ENCODE peak calls at places on chromosomes 3 and 15, in six cellular contexts. One of them, this sample, is unnamed.

GRCh38 chr3:129315386-129315991 is 36.8 kb downstream of the HMCES start:
- DNase-seq in cerebellar cortex: no peak
- DNase-seq in T-helper 2 cell: peak
- DNase-seq in KBM-7: peak
- DNase-seq in fibroblast of the aortic adventitia: peak
- DNase-seq in amygdala: peak
- DNase-seq in this sample: peak

GRCh38 chr3:187750513-187751123 is 5.3 kb upstream of the BCL6 start:
- DNase-seq in fibroblast of the aortic adventitia: no peak
- DNase-seq in T-helper 2 cell: no peak
- DNase-seq in KBM-7: no peak
- DNase-seq in amygdala: no peak
- DNase-seq in cerebellar cortex: no peak
- DNase-seq in this sample: no peak

GRCh38 chr3:185308126-185308754 is 54.4 kb upstream of the EHHADH start:
- DNase-seq in KBM-7: peak
- DNase-seq in amygdala: no peak
- DNase-seq in T-helper 2 cell: no peak
- DNase-seq in cerebellar cortex: peak
- DNase-seq in fibroblast of the aortic adventitia: peak
- DNase-seq in this sample: peak

GRCh38 chr3:120567370-120568197 is 28.6 kb upstream of the NDUFB4 start:
- DNase-seq in KBM-7: peak
- DNase-seq in fibroblast of the aortic adventitia: peak
- DNase-seq in T-helper 2 cell: no peak
- DNase-seq in cerebellar cortex: peak
- DNase-seq in amygdala: peak
- DNase-seq in this sample: no peak

GRCh38 chr3:71262368-71263265 is 320.9 kb downstream of the FOXP1 start:
- DNase-seq in amygdala: no peak
- DNase-seq in fibroblast of the aortic adventitia: no peak
- DNase-seq in T-helper 2 cell: no peak
- DNase-seq in KBM-7: no peak
- DNase-seq in cerebellar cortex: no peak
- DNase-seq in this sample: no peak

GRCh38 chr3:29281265-29282228 is 676 bp downstream of the RBMS3 start:
- DNase-seq in fibroblast of the aortic adventitia: peak
- DNase-seq in cerebellar cortex: no peak
- DNase-seq in T-helper 2 cell: no peak
- DNase-seq in amygdala: no peak
- DNase-seq in KBM-7: no peak
- DNase-seq in this sample: no peak

GRCh38 chr3:138944842-138945645 is 1.9 kb downstream of the FOXL2 start:
- DNase-seq in fibroblast of the aortic adventitia: no peak
- DNase-seq in amygdala: no peak
- DNase-seq in T-helper 2 cell: no peak
- DNase-seq in cerebellar cortex: no peak
- DNase-seq in KBM-7: no peak
- DNase-seq in this sample: no peak

GRCh38 chr3:149020839-149021252 is 29.5 kb downstream of the GYG1 start:
- DNase-seq in fibroblast of the aortic adventitia: no peak
- DNase-seq in KBM-7: no peak
- DNase-seq in cerebellar cortex: no peak
- DNase-seq in T-helper 2 cell: no peak
- DNase-seq in amygdala: no peak
- DNase-seq in this sample: no peak

GRCh38 chr15:72835289-72835890 is 51.8 kb upstream of the ADPGK start:
- DNase-seq in KBM-7: no peak
- DNase-seq in fibroblast of the aortic adventitia: peak
- DNase-seq in T-helper 2 cell: no peak
- DNase-seq in amygdala: no peak
- DNase-seq in cerebellar cortex: peak
- DNase-seq in this sample: no peak

GRCh38 chr3:37700849-37701248 is 160.8 kb upstream of the CTDSPL start:
- DNase-seq in fibroblast of the aortic adventitia: peak
- DNase-seq in cerebellar cortex: peak
- DNase-seq in KBM-7: no peak
- DNase-seq in amygdala: no peak
- DNase-seq in T-helper 2 cell: no peak
- DNase-seq in this sample: no peak

GRCh38 chr3:159856496-159857098 is 132.0 kb upstream of the IL12A start:
- DNase-seq in T-helper 2 cell: no peak
- DNase-seq in cerebellar cortex: peak
- DNase-seq in KBM-7: peak
- DNase-seq in fibroblast of the aortic adventitia: no peak
- DNase-seq in amygdala: no peak
- DNase-seq in this sample: peak

GRCh38 chr3:126982125-126982521 is 792 bp upstream of the PLXNA1 start:
- DNase-seq in KBM-7: peak
- DNase-seq in cerebellar cortex: no peak
- DNase-seq in fibroblast of the aortic adventitia: peak
- DNase-seq in T-helper 2 cell: peak
- DNase-seq in amygdala: no peak
- DNase-seq in this sample: peak

GRCh38 chr3:98914210-98915080 is 12.9 kb upstream of the DCBLD2 start:
- DNase-seq in fibroblast of the aortic adventitia: no peak
- DNase-seq in amygdala: no peak
- DNase-seq in cerebellar cortex: no peak
- DNase-seq in KBM-7: no peak
- DNase-seq in T-helper 2 cell: no peak
- DNase-seq in this sample: no peak

GRCh38 chr3:140610544-140610943 is 67.3 kb upstream of the TRIM42 start:
- DNase-seq in cerebellar cortex: no peak
- DNase-seq in fibroblast of the aortic adventitia: no peak
- DNase-seq in KBM-7: no peak
- DNase-seq in T-helper 2 cell: no peak
- DNase-seq in amygdala: no peak
- DNase-seq in this sample: no peak

GRCh38 chr3:128113817-128114794 is 9.5 kb downstream of the RUVBL1 start:
- DNase-seq in KBM-7: no peak
- DNase-seq in cerebellar cortex: no peak
- DNase-seq in amygdala: no peak
- DNase-seq in fibroblast of the aortic adventitia: no peak
- DNase-seq in T-helper 2 cell: no peak
- DNase-seq in this sample: no peak

GRCh38 chr3:45896069-45896468 is 9.7 kb downstream of the CCR9 start:
- DNase-seq in KBM-7: no peak
- DNase-seq in T-helper 2 cell: no peak
- DNase-seq in cerebellar cortex: no peak
- DNase-seq in amygdala: no peak
- DNase-seq in fibroblast of the aortic adventitia: no peak
- DNase-seq in this sample: no peak

GRCh38 chr3:55819005-55819404 is 331.9 kb upstream of the WNT5A start:
- DNase-seq in amygdala: no peak
- DNase-seq in T-helper 2 cell: no peak
- DNase-seq in KBM-7: no peak
- DNase-seq in fibroblast of the aortic adventitia: no peak
- DNase-seq in cerebellar cortex: no peak
- DNase-seq in this sample: no peak

GRCh38 chr3:144129536-144130214 is 158.1 kb downstream of the DIPK2A start:
- DNase-seq in KBM-7: no peak
- DNase-seq in fibroblast of the aortic adventitia: no peak
- DNase-seq in cerebellar cortex: peak
- DNase-seq in T-helper 2 cell: no peak
- DNase-seq in amygdala: no peak
- DNase-seq in this sample: no peak

GRCh38 chr3:126667631-126668449 is 12.9 kb upstream of the TXNRD3 start:
- DNase-seq in fibroblast of the aortic adventitia: no peak
- DNase-seq in KBM-7: no peak
- DNase-seq in T-helper 2 cell: no peak
- DNase-seq in cerebellar cortex: no peak
- DNase-seq in amygdala: no peak
- DNase-seq in this sample: no peak

GRCh38 chr15:89999676-90000174 is 1.4 kb upstream of the ZNF710 start:
- DNase-seq in fibroblast of the aortic adventitia: peak
- DNase-seq in KBM-7: no peak
- DNase-seq in cerebellar cortex: peak
- DNase-seq in amygdala: no peak
- DNase-seq in T-helper 2 cell: no peak
- DNase-seq in this sample: no peak

GRCh38 chr3:40294434-40294833 is 15.1 kb upstream of the EIF1B start:
- DNase-seq in KBM-7: no peak
- DNase-seq in T-helper 2 cell: no peak
- DNase-seq in fibroblast of the aortic adventitia: no peak
- DNase-seq in cerebellar cortex: no peak
- DNase-seq in amygdala: no peak
- DNase-seq in this sample: no peak

GRCh38 chr15:29099131-29099880 is 170.3 kb downstream of the NSMCE3 start:
- DNase-seq in amygdala: no peak
- DNase-seq in cerebellar cortex: peak
- DNase-seq in fibroblast of the aortic adventitia: no peak
- DNase-seq in KBM-7: no peak
- DNase-seq in T-helper 2 cell: no peak
- DNase-seq in this sample: no peak

GRCh38 chr3:176328198-176328597 is 869.1 kb downstream of the TBL1XR1 start:
- DNase-seq in T-helper 2 cell: no peak
- DNase-seq in KBM-7: no peak
- DNase-seq in fibroblast of the aortic adventitia: no peak
- DNase-seq in amygdala: no peak
- DNase-seq in cerebellar cortex: no peak
- DNase-seq in this sample: no peak

GRCh38 chr3:99753268-99753975 is 64.2 kb upstream of the CMSS1 start:
- DNase-seq in amygdala: peak
- DNase-seq in fibroblast of the aortic adventitia: peak
- DNase-seq in KBM-7: peak
- DNase-seq in T-helper 2 cell: no peak
- DNase-seq in cerebellar cortex: peak
- DNase-seq in this sample: peak

GRCh38 chr3:101962055-101962454 is 112.7 kb downstream of the NFKBIZ start:
- DNase-seq in T-helper 2 cell: no peak
- DNase-seq in amygdala: no peak
- DNase-seq in fibroblast of the aortic adventitia: peak
- DNase-seq in KBM-7: no peak
- DNase-seq in cerebellar cortex: no peak
- DNase-seq in this sample: no peak

GRCh38 chr3:114144909-114145688 is 33.8 kb downstream of the DRD3 start:
- DNase-seq in KBM-7: no peak
- DNase-seq in cerebellar cortex: no peak
- DNase-seq in fibroblast of the aortic adventitia: peak
- DNase-seq in T-helper 2 cell: no peak
- DNase-seq in amygdala: no peak
- DNase-seq in this sample: no peak

GRCh38 chr3:132416807-132417694 is at the start of gene DNAJC13:
- DNase-seq in KBM-7: peak
- DNase-seq in amygdala: peak
- DNase-seq in cerebellar cortex: peak
- DNase-seq in T-helper 2 cell: peak
- DNase-seq in fibroblast of the aortic adventitia: peak
- DNase-seq in this sample: peak

GRCh38 chr3:66366747-66367146 is 134.1 kb downstream of the LRIG1 start:
- DNase-seq in cerebellar cortex: no peak
- DNase-seq in fibroblast of the aortic adventitia: no peak
- DNase-seq in amygdala: no peak
- DNase-seq in T-helper 2 cell: no peak
- DNase-seq in KBM-7: no peak
- DNase-seq in this sample: no peak